ENCODE peak calls at places on chromosomes 2 and 18, in eight cellular contexts. C, Y, D, E, F, P, Q and K are unnamed samples.

GRCh38 chr2:175684466-175684865 is 317.6 kb downstream of the LNPK start:
- DNase-seq in C (no peak), Y (no peak), D (no peak), E (no peak), F (no peak), P (no peak), Q (no peak), K (no peak)

GRCh38 chr2:198471291-198471690 is 666.9 kb downstream of the PLCL1 start:
- DNase-seq in C (peak), Y (no peak), D (no peak), E (no peak), F (no peak), P (no peak), Q (no peak), K (no peak)

GRCh38 chr2:232633413-232634318 is at the start of gene EFHD1:
- DNase-seq in C (peak), Y (peak), D (peak), E (no peak), F (peak), P (peak), Q (peak), K (no peak)

GRCh38 chr18:49133112-49133511 is 182.3 kb upstream of the SMAD7 start:
- DNase-seq in C (no peak), Y (no peak), D (no peak), E (no peak), F (no peak), P (no peak), Q (no peak), K (no peak)

GRCh38 chr2:177784449-177784845 is 288.1 kb downstream of the PDE11A start:
- DNase-seq in C (peak), Y (no peak), D (peak), E (peak), F (no peak), P (no peak), Q (no peak), K (no peak)

GRCh38 chr18:55609426-55609825 is 21.4 kb upstream of the TCF4 start:
- DNase-seq in C (no peak), Y (no peak), D (no peak), E (no peak), F (no peak), P (no peak), Q (no peak), K (no peak)

GRCh38 chr2:210172219-210172575 is 988 bp upstream of the KANSL1L start:
- DNase-seq in C (no peak), Y (no peak), D (no peak), E (no peak), F (no peak), P (no peak), Q (no peak), K (no peak)

GRCh38 chr18:24368749-24369148 is 28.9 kb downstream of the OSBPL1A start:
- DNase-seq in C (no peak), Y (no peak), D (peak), E (no peak), F (no peak), P (no peak), Q (peak), K (no peak)

GRCh38 chr2:75098856-75099255 is 100.5 kb downstream of the TACR1 start:
- DNase-seq in C (peak), Y (no peak), D (peak), E (peak), F (no peak), P (peak), Q (no peak), K (no peak)

GRCh38 chr2:73651586-73652230 is 9.5 kb upstream of the NAT8 start:
- DNase-seq in C (no peak), Y (no peak), D (no peak), E (no peak), F (no peak), P (no peak), Q (no peak), K (no peak)

GRCh38 chr2:212905640-212906201 is 245.7 kb downstream of the IKZF2 start:
- DNase-seq in C (no peak), Y (no peak), D (peak), E (peak), F (no peak), P (no peak), Q (no peak), K (no peak)

GRCh38 chr18:27064673-27065072 is 120.4 kb downstream of the CHST9 start:
- DNase-seq in C (no peak), Y (no peak), D (no peak), E (no peak), F (no peak), P (no peak), Q (no peak), K (no peak)

GRCh38 chr2:221388891-221389290 is 183.2 kb downstream of the EPHA4 start:
- DNase-seq in C (no peak), Y (no peak), D (no peak), E (no peak), F (no peak), P (no peak), Q (no peak), K (no peak)

GRCh38 chr2:25651782-25652455 is 21.5 kb downstream of the DTNB start:
- DNase-seq in C (no peak), Y (no peak), D (no peak), E (no peak), F (no peak), P (no peak), Q (no peak), K (no peak)

GRCh38 chr2:13558368-13558767 is 841.6 kb downstream of the TRIB2 start:
- DNase-seq in C (peak), Y (no peak), D (peak), E (no peak), F (no peak), P (no peak), Q (no peak), K (no peak)

GRCh38 chr2:61426267-61426897 is 44.5 kb downstream of the USP34 start:
- DNase-seq in C (peak), Y (peak), D (no peak), E (no peak), F (no peak), P (peak), Q (no peak), K (peak)

GRCh38 chr2:27715318-27716165 is 51.9 kb downstream of the SLC4A1AP start:
- DNase-seq in C (peak), Y (no peak), D (peak), E (peak), F (no peak), P (no peak), Q (no peak), K (no peak)

GRCh38 chr2:161486111-161486510 is 70.0 kb downstream of the TBR1 start:
- DNase-seq in C (no peak), Y (no peak), D (peak), E (no peak), F (no peak), P (no peak), Q (no peak), K (no peak)

GRCh38 chr18:26536032-26536431 is 12.3 kb downstream of the KCTD1 start:
- DNase-seq in C (no peak), Y (no peak), D (no peak), E (peak), F (no peak), P (no peak), Q (no peak), K (no peak)

GRCh38 chr18:31450409-31450808 is 2.9 kb downstream of the DSG3 start:
- DNase-seq in C (no peak), Y (no peak), D (no peak), E (no peak), F (no peak), P (no peak), Q (no peak), K (no peak)

GRCh38 chr2:148614332-148615049 is 30.1 kb upstream of the EPC2 start:
- DNase-seq in C (peak), Y (no peak), D (peak), E (peak), F (no peak), P (peak), Q (no peak), K (peak)

GRCh38 chr18:49974079-49974478 is 160.7 kb upstream of the ACAA2 start:
- DNase-seq in C (no peak), Y (no peak), D (no peak), E (no peak), F (no peak), P (no peak), Q (no peak), K (no peak)

GRCh38 chr18:54134053-54134452 is 90.4 kb downstream of the MBD2 start:
- DNase-seq in C (no peak), Y (no peak), D (no peak), E (no peak), F (no peak), P (no peak), Q (no peak), K (no peak)

GRCh38 chr2:217650716-217651360 is 352.0 kb downstream of the TNS1 start:
- DNase-seq in C (peak), Y (no peak), D (peak), E (peak), F (no peak), P (peak), Q (no peak), K (no peak)

DNA sequence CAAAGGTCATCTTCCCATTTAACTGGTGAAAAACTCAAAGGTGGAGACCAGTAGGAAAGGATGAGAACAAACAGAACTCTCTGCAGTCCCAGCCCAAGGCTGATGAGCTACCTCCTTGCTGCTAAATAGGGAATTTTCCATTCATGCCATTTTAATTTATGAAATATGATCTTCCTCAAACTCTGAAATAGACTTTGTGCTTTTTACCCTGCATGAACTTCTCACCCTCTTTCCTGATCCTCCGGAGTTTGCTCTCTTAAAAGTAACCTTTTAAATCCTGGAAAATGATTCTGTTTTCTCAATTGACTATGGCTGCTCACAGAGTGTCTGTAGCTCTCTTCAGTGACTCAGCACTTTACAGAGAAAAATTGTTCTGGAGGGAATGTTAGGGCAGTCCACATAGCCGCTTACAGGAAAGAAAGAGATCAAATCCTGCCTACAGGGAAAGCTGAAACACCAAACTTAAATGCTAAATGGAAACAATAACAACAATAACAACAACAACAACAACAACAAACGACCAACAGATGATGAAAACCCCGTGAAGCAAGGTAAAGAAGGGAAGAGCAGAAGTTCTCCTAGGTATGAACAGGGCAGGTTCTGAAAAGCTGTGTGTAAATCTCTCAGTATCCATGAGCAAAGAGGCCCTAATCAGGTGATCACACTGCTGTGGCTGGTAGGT is 79.8 kb upstream of the SESTD1 start:
- DNase-seq in C (no peak), Y (no peak), D (peak), E (peak), F (no peak), P (no peak), Q (no peak), K (no peak)
- TF ChIP-seq CTCF in C (no peak), Y (no peak), D (no peak), E (no peak), F (no peak), P (no peak), Q (no peak), K (no peak)

GRCh38 chr2:227325056-227325823 is at the start of gene MFF:
- DNase-seq in C (peak), Y (peak), D (peak), E (peak), F (peak), P (peak), Q (peak), K (peak)
- TF ChIP-seq CTCF in C (no peak), Y (no peak), D (no peak), E (peak), F (no peak), P (no peak), Q (peak), K (peak)

DNA sequence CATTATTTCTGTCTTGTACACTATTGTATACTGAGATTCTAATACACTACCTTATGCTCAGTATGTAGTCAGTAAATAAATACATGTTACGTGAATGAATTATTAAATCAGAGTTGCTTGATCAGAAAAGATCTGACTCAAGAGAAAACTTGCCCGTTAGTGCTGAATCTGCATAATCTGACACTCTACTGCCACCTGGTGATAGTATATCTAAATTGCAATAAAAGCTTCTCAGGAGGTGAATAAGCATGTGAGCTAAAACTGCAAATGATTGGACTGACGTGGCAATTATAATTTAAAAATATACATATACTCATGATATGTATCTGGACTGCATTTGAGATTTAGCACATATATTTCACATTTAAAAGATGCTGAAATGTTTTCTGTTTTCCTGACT is 70.4 kb downstream of the KIAA1328 start:
- DNase-seq in C (peak), Y (no peak), D (peak), E (peak), F (no peak), P (no peak), Q (no peak), K (no peak)
- TF ChIP-seq CTCF in C (peak), Y (no peak), D (peak), E (peak), F (no peak), P (peak), Q (peak), K (peak)

GRCh38 chr2:64311191-64311910 is 142.6 kb upstream of the LGALSL start:
- DNase-seq in C (no peak), Y (peak), D (no peak), E (no peak), F (no peak), P (no peak), Q (no peak), K (no peak)

GRCh38 chr2:64315561-64315960 is 138.4 kb upstream of the LGALSL start:
- DNase-seq in C (no peak), Y (no peak), D (no peak), E (no peak), F (no peak), P (no peak), Q (no peak), K (no peak)

GRCh38 chr2:64313311-64313710 is 140.7 kb upstream of the LGALSL start:
- DNase-seq in C (no peak), Y (no peak), D (no peak), E (no peak), F (no peak), P (no peak), Q (no peak), K (no peak)

GRCh38 chr2:64312622-64312948 is 141.4 kb upstream of the LGALSL start:
- DNase-seq in C (no peak), Y (no peak), D (no peak), E (no peak), F (no peak), P (no peak), Q (no peak), K (no peak)

GRCh38 chr2:64311948-64312621 is 141.9 kb upstream of the LGALSL start:
- DNase-seq in C (peak), Y (peak), D (peak), E (peak), F (peak), P (peak), Q (no peak), K (peak)
- TF ChIP-seq CTCF in C (peak), Y (peak), D (peak), E (peak), F (peak), P (peak), Q (peak), K (peak)

GRCh38 chr2:234745347-234745746 is 206.5 kb upstream of the SH3BP4 start:
- DNase-seq in C (no peak), Y (no peak), D (no peak), E (no peak), F (no peak), P (no peak), Q (no peak), K (no peak)
- TF ChIP-seq CTCF in C (peak), Y (no peak), D (peak), E (peak), F (no peak), P (no peak), Q (no peak), K (no peak)

GRCh38 chr2:16890081-16890480 is 224.4 kb upstream of the CYRIA start:
- DNase-seq in C (peak), Y (no peak), D (no peak), E (no peak), F (no peak), P (no peak), Q (no peak), K (no peak)
- TF ChIP-seq CTCF in C (no peak), Y (no peak), D (no peak), E (no peak), F (no peak), P (no peak), Q (no peak), K (no peak)

GRCh38 chr2:130390460-130391057 is 34.7 kb downstream of the PTPN18 start:
- DNase-seq in C (peak), Y (peak), D (no peak), E (no peak), F (no peak), P (peak), Q (peak), K (peak)

GRCh38 chr2:130393318-130393910 is 37.6 kb downstream of the PTPN18 start:
- DNase-seq in C (no peak), Y (no peak), D (peak), E (no peak), F (no peak), P (no peak), Q (no peak), K (no peak)

GRCh38 chr2:130391058-130391871 is 35.4 kb downstream of the PTPN18 start:
- DNase-seq in C (peak), Y (peak), D (peak), E (peak), F (peak), P (peak), Q (peak), K (peak)

GRCh38 chr2:130389783-130390182 is 33.9 kb downstream of the PTPN18 start:
- DNase-seq in C (no peak), Y (no peak), D (no peak), E (no peak), F (no peak), P (no peak), Q (no peak), K (no peak)

DNA sequence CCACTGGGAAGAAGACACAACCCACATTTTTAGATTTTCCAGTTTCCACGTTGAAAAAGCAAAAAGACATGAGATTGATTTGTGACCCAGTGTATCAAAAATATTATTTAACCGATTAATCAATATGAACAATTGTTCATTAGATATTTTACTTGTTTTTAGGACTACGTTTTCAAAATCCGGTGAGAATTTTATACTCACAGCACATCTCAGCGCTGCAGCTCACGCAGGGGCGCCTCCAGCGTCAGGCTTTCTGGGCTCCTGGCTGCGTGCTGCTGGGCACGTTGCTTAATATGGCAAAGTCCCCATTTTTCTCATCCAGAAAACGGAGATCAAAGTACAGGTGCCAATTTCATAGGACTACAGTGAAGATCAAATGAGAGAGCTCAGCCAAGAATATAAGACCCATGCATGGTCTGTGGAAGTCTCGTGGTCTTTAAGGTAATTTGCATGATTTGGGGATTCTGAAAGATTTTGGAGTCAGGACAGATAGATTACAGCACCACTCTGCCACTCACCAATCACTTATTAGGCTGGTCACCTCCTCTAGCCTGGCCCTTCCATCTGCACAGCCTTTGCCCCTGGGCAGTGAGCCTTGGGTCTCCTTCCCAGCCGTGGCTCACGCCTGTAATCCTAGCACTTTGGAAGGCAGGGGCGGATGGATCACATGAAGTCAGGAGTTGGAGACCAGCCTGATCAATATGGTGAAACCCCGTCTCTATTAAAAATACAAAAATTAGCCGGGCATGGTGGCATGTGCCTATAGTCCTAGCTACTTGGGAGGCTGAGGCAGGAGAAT is 36.2 kb downstream of the PTPN18 start:
- DNase-seq in C (no peak), Y (no peak), D (peak), E (no peak), F (no peak), P (no peak), Q (peak), K (no peak)
- TF ChIP-seq CTCF in C (no peak), Y (no peak), D (no peak), E (no peak), F (no peak), P (no peak), Q (no peak), K (no peak)

GRCh38 chr2:129847043-129847442 is 132.4 kb upstream of the RAB6C start:
- DNase-seq in C (no peak), Y (no peak), D (no peak), E (no peak), F (no peak), P (no peak), Q (no peak), K (no peak)

GRCh38 chr2:129849559-129850160 is 129.8 kb upstream of the RAB6C start:
- DNase-seq in C (peak), Y (no peak), D (peak), E (peak), F (no peak), P (peak), Q (no peak), K (no peak)
- TF ChIP-seq CTCF in C (peak), Y (peak), D (peak), E (peak), F (peak), P (peak), Q (peak), K (peak)